ENCODE peak calls at places on chromosomes 12 and 14, in seven cellular contexts. Q is GM20000; P is AG04450; G is neural crest cell; J is WTC11; C is AG09319; F is CD8-positive, alpha-beta T cell. T is an unnamed sample.

GRCh38 chr12:117857632-117858274 is 111.0 kb downstream of the KSR2 start:
- DNase-seq in C (no peak), G (peak; percentile 53), Q (peak; percentile 74), P (no peak), J (peak; percentile 83), F (peak; percentile 47), T (no peak)

GRCh38 chr14:102323102-102323501 is 3.6 kb downstream of the ZNF839 start:
- DNase-seq in F (no peak), G (no peak), Q (no peak), J (peak; percentile 52), C (peak; percentile 59), P (peak; percentile 57), T (no peak)

GRCh38 chr12:27610380-27610779 is 85.9 kb upstream of the REP15 start:
- DNase-seq in J (no peak), G (no peak), P (no peak), C (no peak), F (no peak), Q (no peak), T (no peak)

GRCh38 chr12:59067068-59067467 is 146.8 kb upstream of the LRIG3 start:
- DNase-seq in F (no peak), G (no peak), C (no peak), Q (no peak), J (no peak), P (peak; percentile 29), T (no peak)

GRCh38 chr12:31002361-31002725 is 71.3 kb upstream of the DDX11 start:
- DNase-seq in G (no peak), P (no peak), J (no peak), F (no peak), C (no peak), Q (no peak), T (no peak)

GRCh38 chr12:26369588-26369987 is 174.2 kb downstream of the SSPN start:
- DNase-seq in G (no peak), P (peak; percentile 72), J (no peak), C (peak; percentile 49), Q (no peak), F (no peak), T (no peak)

GRCh38 chr14:87566986-87567385 is 426.0 kb downstream of the GALC start:
- DNase-seq in F (no peak), P (no peak), C (no peak), Q (no peak), G (no peak), J (no peak), T (no peak)

GRCh38 chr14:94769413-94770250 is at the start of gene GSC:
- DNase-seq in F (no peak), C (peak; percentile 43), G (peak; percentile 44), Q (peak; percentile 46), P (no peak), J (peak; percentile 70), T (no peak)

GRCh38 chr12:51980051-51980808 is 26.5 kb upstream of the TAMALIN start:
- DNase-seq in P (no peak), Q (peak; percentile 81), J (peak; percentile 68), F (peak; percentile 71), C (no peak), G (peak; percentile 62), T (peak; percentile 59)

GRCh38 chr12:58097741-58098140 is 156.4 kb downstream of the ATP23 start:
- DNase-seq in G (no peak), P (no peak), J (no peak), F (no peak), C (no peak), Q (no peak), T (no peak)

GRCh38 chr12:62808166-62808879 is 126.6 kb downstream of the PPM1H start:
- DNase-seq in Q (peak; percentile 63), G (no peak), F (no peak), J (no peak), P (no peak), C (no peak), T (no peak)
- TF ChIP-seq CTCF in Q (no peak), G (no peak), F (no peak), J (no peak), P (no peak), C (no peak), T (no peak)

DNA sequence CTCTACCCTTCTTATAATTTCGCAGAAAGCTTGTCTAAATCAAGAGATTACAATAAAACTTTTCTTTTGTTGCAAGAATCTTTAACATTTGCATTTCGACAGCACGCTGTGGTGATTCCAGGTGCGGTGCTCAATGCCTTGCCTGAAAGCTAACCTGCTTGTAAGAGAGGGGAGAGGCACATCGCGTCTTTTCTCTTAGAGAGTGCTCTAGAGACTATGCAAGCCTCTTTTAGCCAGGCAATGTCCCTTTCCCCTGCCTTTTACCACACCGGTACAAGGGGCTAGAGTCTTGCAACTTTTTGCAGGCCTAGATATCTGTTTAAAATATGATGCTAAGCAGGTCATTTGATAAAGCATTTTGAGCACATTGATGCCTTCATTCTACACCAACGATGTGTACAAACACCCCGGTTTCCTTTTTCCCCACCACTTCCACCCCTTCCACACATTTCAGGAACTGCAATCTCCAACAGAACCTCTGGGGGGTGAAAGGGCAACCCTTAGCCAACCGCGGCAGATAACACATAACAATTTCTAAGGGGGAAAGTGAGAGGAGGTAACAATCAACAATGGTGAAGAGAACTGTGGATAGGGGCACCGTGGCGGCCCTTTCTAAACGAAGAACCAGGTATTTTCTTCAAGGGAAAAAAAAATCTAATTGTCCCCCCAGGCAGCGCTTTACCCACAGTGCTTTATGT is 1.3 kb downstream of the KITLG start:
- DNase-seq in F (no peak), C (no peak), P (no peak), G (peak; percentile 19), J (peak; percentile 32), Q (no peak), T (no peak)
- TF ChIP-seq CTCF in F (no peak), C (peak; percentile 50), P (peak; percentile 57), G (peak; percentile 61), J (peak; percentile 37), Q (no peak), T (no peak)

GRCh38 chr12:67651380-67651695 is 2.8 kb downstream of the DYRK2 start:
- DNase-seq in F (peak; percentile 33), J (no peak), Q (peak; percentile 59), P (no peak), G (no peak), C (no peak), T (no peak)
- TF ChIP-seq CTCF in F (no peak), J (no peak), Q (no peak), P (peak; percentile 57), G (peak; percentile 45), C (peak; percentile 44), T (no peak)

GRCh38 chr12:121825041-121825523 is 21.3 kb downstream of the SETD1B start:
- DNase-seq in F (no peak), P (no peak), C (no peak), J (no peak), G (no peak), Q (no peak), T (no peak)

GRCh38 chr12:121828826-121829225 is 25.0 kb downstream of the SETD1B start:
- DNase-seq in Q (no peak), J (no peak), F (no peak), G (no peak), P (no peak), C (no peak), T (no peak)

GRCh38 chr12:121827351-121828099 is 23.7 kb downstream of the SETD1B start:
- DNase-seq in G (no peak), J (no peak), Q (no peak), F (no peak), C (no peak), P (no peak), T (no peak)

GRCh38 chr12:121828306-121828705 is 24.5 kb downstream of the SETD1B start:
- DNase-seq in P (no peak), Q (no peak), J (no peak), G (no peak), C (no peak), F (no peak), T (no peak)

GRCh38 chr12:121826318-121826954 is 22.6 kb downstream of the SETD1B start:
- DNase-seq in J (no peak), G (no peak), F (no peak), C (no peak), P (no peak), Q (no peak), T (no peak)
- TF ChIP-seq CTCF in J (no peak), G (no peak), F (no peak), C (no peak), P (no peak), Q (no peak), T (no peak)

DNA sequence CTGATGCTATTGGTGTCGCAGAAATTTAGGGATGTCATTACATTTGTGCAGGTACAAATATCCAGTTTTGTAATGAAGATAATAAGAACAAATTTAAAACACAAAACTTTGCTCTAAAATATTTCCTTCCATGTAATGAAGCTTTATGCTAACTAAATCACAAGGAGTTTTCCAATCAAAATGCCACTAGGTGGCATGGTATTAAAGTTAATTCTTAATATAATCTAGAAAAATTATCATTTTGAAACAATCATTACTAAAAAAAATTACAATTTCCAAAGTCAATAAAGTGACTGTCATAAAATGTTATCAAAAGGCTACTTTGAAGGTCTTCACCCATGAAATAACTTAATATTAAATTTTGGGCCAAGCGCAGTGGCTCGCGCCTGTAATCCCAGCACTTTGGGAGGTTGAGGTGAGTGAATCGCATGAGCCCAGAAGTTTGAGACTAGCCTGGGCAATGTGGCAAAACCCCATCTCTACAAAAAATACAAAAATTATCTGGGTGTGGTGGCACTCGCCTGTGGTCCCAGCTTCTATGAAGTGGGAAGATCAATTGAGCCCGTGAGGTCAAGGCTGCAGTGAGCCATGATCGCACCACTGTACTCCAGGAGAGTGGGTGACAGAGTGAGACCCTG is 77.4 kb downstream of the KIF21A start:
- DNase-seq in G (no peak), Q (no peak), J (no peak), F (no peak), C (no peak), P (no peak), T (no peak)
- TF ChIP-seq CTCF in G (peak; percentile 36), Q (no peak), J (no peak), F (no peak), C (no peak), P (no peak), T (peak; percentile 25)

DNA sequence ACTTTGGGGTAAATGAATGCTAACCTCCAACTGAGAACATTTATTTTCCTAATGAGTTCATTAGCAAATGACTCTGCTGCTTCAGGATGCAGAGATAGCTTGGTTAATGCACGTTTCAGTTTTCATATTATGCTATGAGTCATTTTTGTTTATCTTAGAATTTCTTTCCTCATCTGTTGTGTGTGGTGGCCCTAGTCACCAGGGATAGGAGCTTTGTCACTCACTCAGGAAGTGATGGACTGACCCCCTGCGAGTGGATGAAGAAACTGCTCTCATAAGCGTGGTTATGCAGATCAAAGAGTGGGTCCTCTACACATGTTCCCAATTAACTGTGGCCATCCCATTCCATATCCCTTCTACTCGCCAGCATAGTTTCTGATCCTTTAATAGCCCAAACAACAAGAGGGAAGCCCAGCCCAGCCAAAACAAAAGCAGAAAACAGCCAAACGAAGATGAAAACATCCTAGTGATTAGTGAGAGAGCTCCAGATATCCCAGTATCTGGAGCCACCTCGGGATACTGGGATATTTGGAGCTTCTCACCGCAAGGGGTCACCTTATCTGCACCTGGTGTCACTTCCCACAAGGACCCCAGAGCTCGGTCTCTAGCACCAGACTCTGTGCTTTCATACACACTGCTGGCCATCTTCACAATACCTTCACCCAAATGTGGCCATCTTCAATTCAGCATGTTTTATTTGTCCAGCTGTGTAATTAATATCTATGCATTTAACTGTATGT is 8.6 kb downstream of the TC2N start:
- DNase-seq in J (no peak), C (peak; percentile 76), G (no peak), P (no peak), F (no peak), Q (peak; percentile 49), T (no peak)
- TF ChIP-seq CTCF in J (no peak), C (no peak), G (no peak), P (no peak), F (no peak), Q (peak; percentile 16), T (no peak)